ENCODE peak calls at places on chromosomes 12 and 14, in six cellular contexts. One of them, this sample, is unnamed.
A peak's percentile ranks its signal among the peaks of the same experiment; 100 is the strongest.

GRCh38 chr14:100096656-100097055 is 31.4 kb downstream of the EVL start:
- DNase-seq in H1: no peak
- DNase-seq in prostate gland: no peak
- DNase-seq in sigmoid colon: no peak
- DNase-seq in HCT116: no peak
- DNase-seq in transverse colon: no peak
- DNase-seq in this sample: no peak

GRCh38 chr14:21070610-21071224 is 613 bp downstream of the ARHGEF40 start:
- DNase-seq in H1: peak; percentile 86
- DNase-seq in prostate gland: no peak
- DNase-seq in sigmoid colon: no peak
- DNase-seq in HCT116: no peak
- DNase-seq in transverse colon: peak; percentile 74
- DNase-seq in this sample: no peak

GRCh38 chr14:103123634-103124500 is 606 bp downstream of the TNFAIP2 start:
- DNase-seq in H1: peak; percentile 82
- DNase-seq in prostate gland: no peak
- DNase-seq in sigmoid colon: peak; percentile 87
- DNase-seq in HCT116: no peak
- DNase-seq in transverse colon: no peak
- DNase-seq in this sample: peak; percentile 56

GRCh38 chr14:104383931-104384775 is 195.4 kb upstream of the C14orf180 start:
- DNase-seq in H1: no peak
- DNase-seq in prostate gland: no peak
- DNase-seq in sigmoid colon: peak; percentile 52
- DNase-seq in HCT116: no peak
- DNase-seq in transverse colon: no peak
- DNase-seq in this sample: no peak

GRCh38 chr12:57175428-57176138 is 28.2 kb upstream of the LRP1-AS start:
- DNase-seq in H1: peak; percentile 98
- DNase-seq in prostate gland: peak; percentile 89
- DNase-seq in sigmoid colon: peak; percentile 95
- DNase-seq in HCT116: peak; percentile 73
- DNase-seq in transverse colon: peak; percentile 86
- DNase-seq in this sample: peak; percentile 86

GRCh38 chr12:32501835-32502333 is 102.5 kb downstream of the FGD4 start:
- DNase-seq in H1: peak; percentile 76
- DNase-seq in prostate gland: no peak
- DNase-seq in sigmoid colon: no peak
- DNase-seq in HCT116: no peak
- DNase-seq in transverse colon: no peak
- DNase-seq in this sample: peak; percentile 75

GRCh38 chr12:20004951-20005350 is 363.4 kb upstream of the PDE3A start:
- DNase-seq in H1: no peak
- DNase-seq in prostate gland: no peak
- DNase-seq in sigmoid colon: no peak
- DNase-seq in HCT116: no peak
- DNase-seq in transverse colon: no peak
- DNase-seq in this sample: no peak

GRCh38 chr14:54901380-54902142 is 1.1 kb downstream of the GCH1 start:
- DNase-seq in H1: no peak
- DNase-seq in prostate gland: no peak
- DNase-seq in sigmoid colon: peak; percentile 68
- DNase-seq in HCT116: no peak
- DNase-seq in transverse colon: peak; percentile 29
- DNase-seq in this sample: no peak

GRCh38 chr14:74980746-74981661 is 21.7 kb upstream of the EIF2B2 start:
- DNase-seq in H1: peak; percentile 72
- DNase-seq in prostate gland: no peak
- DNase-seq in sigmoid colon: no peak
- DNase-seq in HCT116: no peak
- DNase-seq in transverse colon: no peak
- DNase-seq in this sample: no peak

GRCh38 chr14:69636051-69636639 is 24.7 kb downstream of the SUSD6 start:
- DNase-seq in H1: no peak
- DNase-seq in prostate gland: no peak
- DNase-seq in sigmoid colon: no peak
- DNase-seq in HCT116: no peak
- DNase-seq in transverse colon: no peak
- DNase-seq in this sample: no peak

GRCh38 chr14:77582511-77582910 is 33.9 kb downstream of the SPTLC2 start:
- DNase-seq in H1: no peak
- DNase-seq in prostate gland: no peak
- DNase-seq in sigmoid colon: no peak
- DNase-seq in HCT116: no peak
- DNase-seq in transverse colon: no peak
- DNase-seq in this sample: no peak

GRCh38 chr12:39292125-39292630 is 150.7 kb downstream of the KIF21A start:
- DNase-seq in H1: no peak
- DNase-seq in prostate gland: no peak
- DNase-seq in sigmoid colon: no peak
- DNase-seq in HCT116: no peak
- DNase-seq in transverse colon: no peak
- DNase-seq in this sample: no peak

GRCh38 chr12:123024819-123025391 is 44.4 kb downstream of the ARL6IP4 start:
- DNase-seq in H1: no peak
- DNase-seq in prostate gland: no peak
- DNase-seq in sigmoid colon: no peak
- DNase-seq in HCT116: no peak
- DNase-seq in transverse colon: no peak
- DNase-seq in this sample: no peak

GRCh38 chr12:96208801-96209534 is 14.8 kb downstream of the ELK3 start:
- DNase-seq in H1: no peak
- DNase-seq in prostate gland: no peak
- DNase-seq in sigmoid colon: no peak
- DNase-seq in HCT116: no peak
- DNase-seq in transverse colon: peak; percentile 34
- DNase-seq in this sample: no peak

GRCh38 chr12:69524331-69524630 is 54.1 kb downstream of the FRS2 start:
- DNase-seq in H1: no peak
- DNase-seq in prostate gland: no peak
- DNase-seq in sigmoid colon: no peak
- DNase-seq in HCT116: no peak
- DNase-seq in transverse colon: no peak
- DNase-seq in this sample: no peak

GRCh38 chr12:10690906-10691305 is 17.1 kb upstream of the STYK1 start:
- DNase-seq in H1: no peak
- DNase-seq in prostate gland: no peak
- DNase-seq in sigmoid colon: no peak
- DNase-seq in HCT116: no peak
- DNase-seq in transverse colon: no peak
- DNase-seq in this sample: no peak

GRCh38 chr14:76581592-76581991 is 179.7 kb upstream of the VASH1 start:
- DNase-seq in H1: no peak
- DNase-seq in prostate gland: no peak
- DNase-seq in sigmoid colon: no peak
- DNase-seq in HCT116: no peak
- DNase-seq in transverse colon: no peak
- DNase-seq in this sample: no peak

GRCh38 chr12:71636704-71637115 is 26.9 kb downstream of the ZFC3H1 start:
- DNase-seq in H1: no peak
- DNase-seq in prostate gland: peak; percentile 6
- DNase-seq in sigmoid colon: no peak
- DNase-seq in HCT116: peak; percentile 57
- DNase-seq in transverse colon: no peak
- DNase-seq in this sample: no peak

GRCh38 chr12:54479421-54479820 is 6.0 kb upstream of the GTSF1 start:
- DNase-seq in H1: no peak
- DNase-seq in prostate gland: no peak
- DNase-seq in sigmoid colon: no peak
- DNase-seq in HCT116: no peak
- DNase-seq in transverse colon: no peak
- DNase-seq in this sample: no peak

GRCh38 chr14:32202941-32203882 is at the start of gene RNU6-8:
- DNase-seq in H1: peak; percentile 85
- DNase-seq in prostate gland: peak; percentile 89
- DNase-seq in sigmoid colon: peak; percentile 95
- DNase-seq in HCT116: peak; percentile 80
- DNase-seq in transverse colon: peak; percentile 92
- DNase-seq in this sample: peak; percentile 86

GRCh38 chr14:31360919-31361662 is 59.3 kb downstream of the HEATR5A start:
- DNase-seq in H1: no peak
- DNase-seq in prostate gland: no peak
- DNase-seq in sigmoid colon: no peak
- DNase-seq in HCT116: no peak
- DNase-seq in transverse colon: no peak
- DNase-seq in this sample: no peak

GRCh38 chr14:65258391-65258790 is 154.1 kb upstream of the FUT8 start:
- DNase-seq in H1: no peak
- DNase-seq in prostate gland: no peak
- DNase-seq in sigmoid colon: no peak
- DNase-seq in HCT116: peak; percentile 77
- DNase-seq in transverse colon: no peak
- DNase-seq in this sample: no peak

GRCh38 chr14:101559624-101560533 is 1.4 kb upstream of the DIO3 start:
- DNase-seq in H1: peak; percentile 72
- DNase-seq in prostate gland: no peak
- DNase-seq in sigmoid colon: peak; percentile 81
- DNase-seq in HCT116: no peak
- DNase-seq in transverse colon: peak; percentile 48
- DNase-seq in this sample: no peak

GRCh38 chr12:108838194-108839010 is 19.0 kb downstream of the SSH1 start:
- DNase-seq in H1: no peak
- DNase-seq in prostate gland: peak; percentile 89
- DNase-seq in sigmoid colon: peak; percentile 92
- DNase-seq in HCT116: peak; percentile 97
- DNase-seq in transverse colon: peak; percentile 78
- DNase-seq in this sample: peak; percentile 72

GRCh38 chr12:100554608-100555077 is 18.8 kb upstream of the GAS2L3 start:
- DNase-seq in H1: no peak
- DNase-seq in prostate gland: no peak
- DNase-seq in sigmoid colon: no peak
- DNase-seq in HCT116: peak; percentile 86
- DNase-seq in transverse colon: no peak
- DNase-seq in this sample: no peak

GRCh38 chr12:132471011-132471857 is 18.7 kb upstream of the FBRSL1 start:
- DNase-seq in H1: no peak
- DNase-seq in prostate gland: no peak
- DNase-seq in sigmoid colon: no peak
- DNase-seq in HCT116: no peak
- DNase-seq in transverse colon: peak; percentile 40
- DNase-seq in this sample: peak; percentile 59

GRCh38 chr14:81311128-81311527 is 89.0 kb downstream of the STON2 start:
- DNase-seq in H1: no peak
- DNase-seq in prostate gland: no peak
- DNase-seq in sigmoid colon: no peak
- DNase-seq in HCT116: no peak
- DNase-seq in transverse colon: no peak
- DNase-seq in this sample: no peak

GRCh38 chr14:81312289-81312876 is 87.7 kb downstream of the STON2 start:
- DNase-seq in H1: no peak
- DNase-seq in prostate gland: no peak
- DNase-seq in sigmoid colon: no peak
- DNase-seq in HCT116: no peak
- DNase-seq in transverse colon: no peak
- DNase-seq in this sample: no peak

GRCh38 chr14:81313200-81313599 is 86.9 kb downstream of the STON2 start:
- DNase-seq in H1: no peak
- DNase-seq in prostate gland: no peak
- DNase-seq in sigmoid colon: no peak
- DNase-seq in HCT116: no peak
- DNase-seq in transverse colon: no peak
- DNase-seq in this sample: no peak

GRCh38 chr14:81310606-81311005 is 89.5 kb downstream of the STON2 start:
- DNase-seq in H1: no peak
- DNase-seq in prostate gland: no peak
- DNase-seq in sigmoid colon: no peak
- DNase-seq in HCT116: no peak
- DNase-seq in transverse colon: no peak
- DNase-seq in this sample: no peak

DNA sequence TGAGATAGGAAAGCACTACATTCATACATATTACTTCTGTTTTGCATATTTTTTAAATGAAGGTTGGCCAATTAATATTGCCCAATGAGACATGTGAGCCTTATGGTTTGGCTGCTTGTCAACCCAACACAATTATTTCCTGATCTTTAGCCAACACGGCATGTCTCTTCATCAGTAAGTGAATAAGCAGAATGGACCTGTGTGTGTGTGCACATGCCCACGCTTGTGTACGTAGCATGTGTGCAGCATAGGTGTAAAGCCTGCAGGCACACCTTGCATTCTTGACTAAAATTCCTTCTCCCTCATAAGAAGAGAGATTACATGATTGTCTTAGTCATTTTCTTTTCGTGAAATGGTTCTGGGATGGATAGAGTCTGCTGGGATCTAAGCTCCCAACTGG is 88.3 kb downstream of the STON2 start:
- DNase-seq in H1: no peak
- DNase-seq in prostate gland: no peak
- DNase-seq in sigmoid colon: no peak
- DNase-seq in HCT116: no peak
- DNase-seq in transverse colon: no peak
- DNase-seq in this sample: no peak
- TF ChIP-seq POLR2AphosphoS5 in H1: no peak
- TF ChIP-seq POLR2AphosphoS5 in prostate gland: no peak
- TF ChIP-seq POLR2AphosphoS5 in sigmoid colon: no peak
- TF ChIP-seq POLR2AphosphoS5 in HCT116: no peak
- TF ChIP-seq POLR2AphosphoS5 in transverse colon: no peak
- TF ChIP-seq POLR2AphosphoS5 in this sample: no peak

GRCh38 chr14:70871863-70872677 is 35.2 kb upstream of the PCNX1 start:
- DNase-seq in H1: no peak
- DNase-seq in prostate gland: no peak
- DNase-seq in sigmoid colon: no peak
- DNase-seq in HCT116: no peak
- DNase-seq in transverse colon: no peak
- DNase-seq in this sample: no peak

GRCh38 chr14:70872678-70873020 is 34.6 kb upstream of the PCNX1 start:
- DNase-seq in H1: no peak
- DNase-seq in prostate gland: no peak
- DNase-seq in sigmoid colon: no peak
- DNase-seq in HCT116: no peak
- DNase-seq in transverse colon: no peak
- DNase-seq in this sample: no peak

GRCh38 chr14:70873627-70874026 is 33.6 kb upstream of the PCNX1 start:
- DNase-seq in H1: no peak
- DNase-seq in prostate gland: no peak
- DNase-seq in sigmoid colon: no peak
- DNase-seq in HCT116: no peak
- DNase-seq in transverse colon: no peak
- DNase-seq in this sample: no peak

GRCh38 chr14:70871001-70871400 is 36.3 kb upstream of the PCNX1 start:
- DNase-seq in H1: no peak
- DNase-seq in prostate gland: no peak
- DNase-seq in sigmoid colon: no peak
- DNase-seq in HCT116: no peak
- DNase-seq in transverse colon: no peak
- DNase-seq in this sample: no peak
- H3K9me3 ChIP-seq in H1: peaks cover 30% of the 10 kb centered on the region
- H3K9me3 ChIP-seq in prostate gland: no peaks in the 10 kb centered on the region
- H3K9me3 ChIP-seq in sigmoid colon: no peaks in the 10 kb centered on the region
- H3K9me3 ChIP-seq in HCT116: peaks cover 7% of the 10 kb centered on the region
- H3K9me3 ChIP-seq in transverse colon: no peaks in the 10 kb centered on the region
- H3K9me3 ChIP-seq in this sample: no peaks in the 10 kb centered on the region

GRCh38 chr12:75208851-75209781 is 523 bp downstream of the KCNC2 start:
- DNase-seq in H1: peak; percentile 85
- DNase-seq in prostate gland: no peak
- DNase-seq in sigmoid colon: no peak
- DNase-seq in HCT116: no peak
- DNase-seq in transverse colon: no peak
- DNase-seq in this sample: no peak
- H3K4me3 ChIP-seq in H1: peak overlapping the region; percentile 72
- H3K4me3 ChIP-seq in prostate gland: no peak overlapping the region
- H3K4me3 ChIP-seq in sigmoid colon: peak overlapping the region; percentile 13
- H3K4me3 ChIP-seq in HCT116: no peak overlapping the region
- H3K4me3 ChIP-seq in transverse colon: no peak overlapping the region
- H3K4me3 ChIP-seq in this sample: no peak overlapping the region

GRCh38 chr12:81722004-81722403 is 37.1 kb downstream of the PPFIA2 start:
- DNase-seq in H1: no peak
- DNase-seq in prostate gland: no peak
- DNase-seq in sigmoid colon: no peak
- DNase-seq in HCT116: no peak
- DNase-seq in transverse colon: no peak
- DNase-seq in this sample: no peak
- TF ChIP-seq POLR2AphosphoS5 in H1: no peak
- TF ChIP-seq POLR2AphosphoS5 in prostate gland: no peak
- TF ChIP-seq POLR2AphosphoS5 in sigmoid colon: no peak
- TF ChIP-seq POLR2AphosphoS5 in HCT116: no peak
- TF ChIP-seq POLR2AphosphoS5 in transverse colon: no peak
- TF ChIP-seq POLR2AphosphoS5 in this sample: no peak

This sample was measured in stomach.